ENCODE peak calls at places on chromosomes 16 and 17, in nine cellular contexts. S, A, I, Z, V, P, T, E and L are unnamed samples.

GRCh38 chr16:521381-522210 is 5.9 kb upstream of the CAPN15 start:
- DNase-seq in S (no peak), A (no peak), I (no peak), Z (no peak), V (no peak), P (no peak), T (no peak), E (no peak), L (no peak)

GRCh38 chr16:53817812-53818211 is 113.9 kb downstream of the FTO start:
- DNase-seq in S (no peak), A (no peak), I (no peak), Z (no peak), V (no peak), P (no peak), T (no peak), E (no peak), L (no peak)

GRCh38 chr16:88382491-88383400 is at the start of gene ZNF469:
- DNase-seq in S (no peak), A (no peak), I (no peak), Z (no peak), V (no peak), P (peak), T (no peak), E (no peak), L (no peak)

GRCh38 chr17:42743595-42744282 is 1.1 kb downstream of the EZH1 start:
- DNase-seq in S (no peak), A (no peak), I (no peak), Z (no peak), V (no peak), P (no peak), T (no peak), E (no peak), L (no peak)

GRCh38 chr16:81873843-81874752 is 95.0 kb downstream of the PLCG2 start:
- DNase-seq in S (no peak), A (no peak), I (peak), Z (peak), V (peak), P (peak), T (peak), E (peak), L (peak)

GRCh38 chr16:47143329-47143676 is 442 bp downstream of the NETO2 start:
- DNase-seq in S (no peak), A (no peak), I (peak), Z (peak), V (peak), P (peak), T (no peak), E (peak), L (peak)

GRCh38 chr17:71902931-71903506 is 217.8 kb upstream of the SOX9 start:
- DNase-seq in S (no peak), A (no peak), I (no peak), Z (no peak), V (no peak), P (no peak), T (no peak), E (no peak), L (no peak)

GRCh38 chr17:57569021-57569420 is 176.1 kb downstream of the CCDC182 start:
- DNase-seq in S (no peak), A (no peak), I (no peak), Z (no peak), V (no peak), P (no peak), T (no peak), E (no peak), L (no peak)

GRCh38 chr17:50562266-50563094 is 2.0 kb downstream of the CACNA1G start:
- DNase-seq in S (no peak), A (no peak), I (no peak), Z (no peak), V (no peak), P (no peak), T (no peak), E (no peak), L (peak)

GRCh38 chr17:58370716-58371115 is 18.7 kb upstream of the SUPT4H1 start:
- DNase-seq in S (no peak), A (no peak), I (no peak), Z (no peak), V (no peak), P (no peak), T (no peak), E (no peak), L (no peak)

GRCh38 chr16:75267631-75268264 is 16.3 kb upstream of the BCAR1 start:
- DNase-seq in S (peak), A (no peak), I (no peak), Z (peak), V (no peak), P (peak), T (no peak), E (peak), L (no peak)

GRCh38 chr16:26672206-26672605 is 394.5 kb upstream of the C16orf82 start:
- DNase-seq in S (no peak), A (no peak), I (no peak), Z (no peak), V (no peak), P (no peak), T (no peak), E (no peak), L (peak)

GRCh38 chr16:25340973-25341372 is 83.3 kb upstream of the ZKSCAN2 start:
- DNase-seq in S (no peak), A (no peak), I (no peak), Z (no peak), V (no peak), P (no peak), T (no peak), E (no peak), L (no peak)

GRCh38 chr16:22739077-22739476 is 74.9 kb upstream of the HS3ST2 start:
- DNase-seq in S (no peak), A (no peak), I (no peak), Z (no peak), V (no peak), P (no peak), T (no peak), E (no peak), L (no peak)

GRCh38 chr17:38660097-38661026 is 14.4 kb downstream of the EPOP start:
- DNase-seq in S (no peak), A (no peak), I (no peak), Z (no peak), V (no peak), P (peak), T (peak), E (no peak), L (no peak)

GRCh38 chr16:78098544-78099371 is 696 bp upstream of the WWOX start:
- DNase-seq in S (no peak), A (no peak), I (no peak), Z (no peak), V (no peak), P (no peak), T (no peak), E (peak), L (peak)

GRCh38 chr17:2860045-2860444 is 63.8 kb downstream of the RAP1GAP2 start:
- DNase-seq in S (no peak), A (no peak), I (no peak), Z (no peak), V (no peak), P (no peak), T (no peak), E (no peak), L (no peak)

GRCh38 chr17:48153711-48154642 is 46.4 kb downstream of the SNX11 start:
- DNase-seq in S (no peak), A (no peak), I (peak), Z (no peak), V (no peak), P (no peak), T (no peak), E (peak), L (peak)

GRCh38 chr17:9905078-9905415 is at the start of gene RCVRN:
- DNase-seq in S (no peak), A (no peak), I (no peak), Z (no peak), V (no peak), P (no peak), T (no peak), E (no peak), L (no peak)

GRCh38 chr16:57167951-57168350 is 17.9 kb downstream of the PSME3IP1 start:
- DNase-seq in S (no peak), A (no peak), I (no peak), Z (no peak), V (no peak), P (no peak), T (no peak), E (no peak), L (peak)

GRCh38 chr17:81142301-81143199 is 22.8 kb upstream of the PVALEF start:
- DNase-seq in S (peak), A (peak), I (peak), Z (peak), V (peak), P (peak), T (peak), E (peak), L (peak)

GRCh38 chr16:85185281-85185680 is 73.0 kb upstream of the CIBAR2 start:
- DNase-seq in S (no peak), A (no peak), I (no peak), Z (no peak), V (no peak), P (peak), T (no peak), E (no peak), L (no peak)

GRCh38 chr17:75046583-75047289 is at the start of the genes ATP5PD and KCTD2:
- DNase-seq in S (peak), A (peak), I (peak), Z (peak), V (peak), P (peak), T (peak), E (peak), L (peak)

GRCh38 chr17:27329146-27329805 is 35.4 kb downstream of the WSB1 start:
- DNase-seq in S (peak), A (no peak), I (no peak), Z (no peak), V (no peak), P (no peak), T (no peak), E (no peak), L (no peak)

GRCh38 chr16:68265078-68265925 is 976 bp downstream of the SLC7A6 start:
- DNase-seq in S (no peak), A (no peak), I (no peak), Z (peak), V (peak), P (peak), T (peak), E (peak), L (peak)

GRCh38 chr17:82917656-82918345 is 78.0 kb upstream of the ZNF750 start:
- DNase-seq in S (no peak), A (no peak), I (no peak), Z (no peak), V (peak), P (no peak), T (no peak), E (no peak), L (peak)

GRCh38 chr16:10009691-10010090 is 172.5 kb downstream of the GRIN2A start:
- DNase-seq in S (no peak), A (no peak), I (no peak), Z (no peak), V (no peak), P (no peak), T (no peak), E (no peak), L (no peak)

GRCh38 chr17:81733507-81734404 is 21.7 kb downstream of the SLC25A10 start:
- DNase-seq in S (no peak), A (no peak), I (peak), Z (peak), V (peak), P (peak), T (peak), E (peak), L (peak)

GRCh38 chr17:63366238-63366561 is 79.9 kb downstream of the CYB561 start:
- DNase-seq in S (no peak), A (no peak), I (no peak), Z (no peak), V (no peak), P (no peak), T (no peak), E (no peak), L (no peak)

GRCh38 chr17:441155-441950 is 88.7 kb upstream of the RPH3AL start:
- DNase-seq in S (no peak), A (no peak), I (no peak), Z (no peak), V (no peak), P (no peak), T (no peak), E (no peak), L (no peak)

GRCh38 chr17:7767425-7768021 is 50.0 kb downstream of the DNAH2 start:
- DNase-seq in S (no peak), A (no peak), I (no peak), Z (no peak), V (no peak), P (no peak), T (no peak), E (peak), L (no peak)

GRCh38 chr17:44527954-44528353 is 24.7 kb upstream of the GPATCH8 start:
- DNase-seq in S (no peak), A (no peak), I (no peak), Z (no peak), V (no peak), P (no peak), T (no peak), E (no peak), L (no peak)
- TF ChIP-seq CTCF in S (no peak), A (no peak), I (no peak), Z (no peak), V (no peak), P (no peak), T (no peak), E (no peak), L (no peak)

DNA sequence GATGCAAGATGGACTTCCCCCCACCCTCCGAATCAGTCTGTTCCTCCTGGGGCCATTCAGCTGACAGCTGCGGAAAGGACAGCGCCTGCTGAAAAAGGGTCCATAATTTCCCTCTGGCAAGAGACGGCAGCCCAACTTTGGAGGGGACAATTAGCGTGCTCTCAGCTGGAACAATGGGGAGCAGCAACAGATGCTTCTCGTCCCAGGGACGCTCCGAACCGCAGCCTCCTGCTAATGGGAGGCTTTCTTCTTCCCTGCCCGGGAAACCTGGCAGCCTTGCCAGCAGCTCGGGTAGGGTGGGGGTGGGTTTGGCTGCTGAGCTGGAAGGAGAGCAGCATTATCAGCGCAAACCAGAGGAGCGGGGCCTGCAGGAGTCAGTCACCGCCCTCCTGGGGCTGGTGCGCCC is 500.0 kb upstream of the SALL1 start:
- DNase-seq in S (no peak), A (no peak), I (no peak), Z (no peak), V (no peak), P (no peak), T (no peak), E (no peak), L (no peak)
- TF ChIP-seq CTCF in S (no peak), A (no peak), I (no peak), Z (no peak), V (no peak), P (no peak), T (no peak), E (no peak), L (no peak)

GRCh38 chr16:54937673-54938350 is 7.1 kb downstream of the IRX5 start:
- DNase-seq in S (no peak), A (no peak), I (no peak), Z (no peak), V (no peak), P (no peak), T (no peak), E (no peak), L (no peak)
- TF ChIP-seq CTCF in S (no peak), A (no peak), I (peak), Z (no peak), V (no peak), P (no peak), T (no peak), E (no peak), L (no peak)

DNA sequence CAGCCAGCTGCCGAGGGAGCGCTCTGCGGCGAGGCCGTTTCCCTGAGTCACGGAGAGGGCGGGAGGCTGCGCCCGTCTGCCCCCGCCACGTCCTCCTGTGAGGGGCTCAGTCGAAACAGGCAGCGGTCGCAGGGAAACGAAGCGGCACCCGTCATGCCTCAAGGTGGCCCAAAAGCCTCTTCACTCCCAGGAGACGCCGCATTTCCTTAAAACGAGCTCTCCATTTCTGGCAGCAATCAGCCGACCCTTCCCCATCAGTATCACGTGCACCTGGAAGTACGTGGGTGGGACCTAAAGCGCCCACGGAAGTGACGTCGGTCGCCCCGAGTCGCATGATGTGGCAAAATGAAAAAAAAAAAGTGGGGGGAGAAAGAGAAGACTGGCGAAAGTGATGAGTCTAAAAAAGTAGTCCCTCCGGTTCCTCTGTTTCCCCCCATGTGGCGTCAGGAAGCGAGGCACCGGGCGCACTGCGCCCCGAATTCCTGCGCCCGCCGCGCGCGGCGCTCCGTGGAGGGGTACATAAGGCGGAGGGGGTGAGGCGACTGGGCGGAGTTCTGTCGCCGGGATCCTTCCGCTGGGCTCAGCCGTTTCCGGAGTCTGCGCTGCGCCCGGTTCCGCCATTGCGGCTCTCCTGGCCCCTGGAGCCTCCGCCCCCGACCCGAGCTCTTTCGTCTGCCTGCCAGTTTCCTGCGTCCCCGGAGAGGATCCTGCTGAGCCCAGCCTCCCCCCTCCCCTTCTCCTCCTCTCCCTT is at the start of gene CLTC:
- DNase-seq in S (peak), A (peak), I (peak), Z (peak), V (peak), P (peak), T (peak), E (peak), L (peak)
- TF ChIP-seq CTCF in S (no peak), A (no peak), I (no peak), Z (no peak), V (no peak), P (no peak), T (no peak), E (no peak), L (no peak)

GRCh38 chr17:17742133-17742621 is 60.9 kb downstream of the RAI1 start:
- DNase-seq in S (no peak), A (no peak), I (no peak), Z (no peak), V (no peak), P (no peak), T (no peak), E (no peak), L (no peak)

GRCh38 chr17:17739388-17740066 is 58.3 kb downstream of the RAI1 start:
- DNase-seq in S (no peak), A (no peak), I (no peak), Z (no peak), V (no peak), P (no peak), T (peak), E (no peak), L (no peak)

GRCh38 chr17:17742688-17743390 is 61.6 kb downstream of the RAI1 start:
- DNase-seq in S (no peak), A (no peak), I (no peak), Z (no peak), V (no peak), P (no peak), T (no peak), E (no peak), L (no peak)

GRCh38 chr17:17740627-17741237 is 59.5 kb downstream of the RAI1 start:
- DNase-seq in S (no peak), A (no peak), I (no peak), Z (no peak), V (peak), P (no peak), T (no peak), E (no peak), L (peak)

DNA sequence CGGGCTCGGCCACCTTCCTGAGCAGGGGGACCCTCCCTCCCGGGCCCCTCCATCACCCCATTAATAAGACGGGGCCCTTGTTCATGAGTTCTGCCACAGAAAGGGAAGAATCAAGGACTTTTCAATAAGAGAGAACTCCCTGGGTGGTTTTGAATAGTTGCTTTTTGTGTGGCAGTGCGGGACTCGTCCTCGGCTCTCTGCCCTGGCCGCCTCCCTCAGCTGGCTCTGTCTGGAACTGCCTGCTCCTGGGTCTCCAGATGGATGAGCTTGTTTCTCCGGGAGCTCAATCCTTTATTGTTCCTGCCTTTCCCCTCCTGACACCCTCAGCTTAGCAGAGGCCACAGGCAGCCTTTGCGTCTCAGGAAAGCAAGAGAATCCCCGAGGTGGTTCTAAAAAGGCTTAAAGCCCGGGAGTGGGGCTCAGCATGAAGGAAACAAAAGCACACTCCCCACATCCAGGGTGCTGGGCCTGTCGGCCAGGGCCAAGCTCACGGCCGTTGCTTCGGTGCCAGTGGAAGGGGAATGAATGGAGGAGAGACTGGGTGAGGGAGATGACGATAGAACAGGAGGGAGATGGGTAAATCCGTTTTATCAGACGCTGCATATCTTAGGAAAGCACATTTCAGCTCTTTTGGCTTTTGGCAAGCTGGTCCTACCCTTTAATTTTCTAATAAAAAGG is 60.2 kb downstream of the RAI1 start:
- DNase-seq in S (no peak), A (no peak), I (no peak), Z (no peak), V (no peak), P (no peak), T (no peak), E (no peak), L (no peak)
- TF ChIP-seq CTCF in S (no peak), A (no peak), I (peak), Z (no peak), V (no peak), P (no peak), T (peak), E (peak), L (no peak)

GRCh38 chr16:1543085-1543896 is 9.8 kb downstream of the TMEM204 start:
- DNase-seq in S (no peak), A (peak), I (no peak), Z (peak), V (peak), P (peak), T (peak), E (no peak), L (peak)
- TF ChIP-seq CTCF in S (no peak), A (peak), I (no peak), Z (no peak), V (no peak), P (no peak), T (no peak), E (no peak), L (no peak)

GRCh38 chr16:30956601-30957455 is 726 bp upstream of the SETD1A start:
- DNase-seq in S (peak), A (no peak), I (peak), Z (peak), V (peak), P (peak), T (peak), E (peak), L (peak)
- TF ChIP-seq CTCF in S (no peak), A (peak), I (peak), Z (no peak), V (no peak), P (peak), T (peak), E (no peak), L (no peak)

DNA sequence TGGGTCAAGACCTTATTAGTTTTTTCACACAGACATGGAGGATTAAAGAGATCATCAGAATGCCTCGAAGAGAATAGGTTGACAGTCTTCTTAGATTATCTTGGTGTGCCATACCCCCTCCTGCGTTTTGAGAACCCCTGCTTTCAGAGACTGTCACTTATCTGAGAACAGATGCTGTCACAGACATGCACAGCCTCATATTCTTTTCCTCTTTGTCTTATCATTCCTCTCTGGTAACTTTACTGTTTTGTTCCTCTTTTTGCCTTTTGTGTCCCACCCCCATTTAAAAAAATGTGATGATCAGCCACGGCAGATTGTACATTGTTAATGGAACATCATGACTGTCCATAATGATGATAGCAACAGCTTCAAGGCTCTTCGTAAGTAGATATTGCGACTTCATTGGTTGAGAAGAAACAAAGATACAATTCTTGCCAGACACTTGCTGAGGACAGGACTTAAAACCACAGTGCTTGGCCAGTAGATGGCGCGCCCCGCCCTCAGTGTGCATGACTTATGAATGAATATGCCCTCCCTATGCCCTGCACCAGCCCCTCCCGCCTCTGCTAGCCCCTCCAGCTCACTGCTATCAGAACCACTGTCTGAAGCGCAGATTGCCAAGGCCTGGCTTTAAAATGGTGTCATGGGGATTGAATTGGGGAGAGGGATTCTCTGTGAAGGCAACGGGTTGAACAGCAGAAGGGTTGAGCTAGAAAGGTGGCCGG is 2.6 kb upstream of the PITPNC1 start:
- DNase-seq in S (peak), A (no peak), I (peak), Z (peak), V (peak), P (peak), T (peak), E (peak), L (peak)
- TF ChIP-seq CTCF in S (peak), A (peak), I (peak), Z (peak), V (peak), P (peak), T (peak), E (peak), L (peak)